ENCODE peak calls at places on chromosomes 1 and 21, in eight cellular contexts. One of them, this sample, is unnamed.
A peak's percentile ranks its signal among the peaks of the same experiment; 100 is the strongest.

GRCh38 chr1:53517109-53517508 is 57.9 kb downstream of the DMRTB1 start:
- DNase-seq in COR-L47: no peak
- DNase-seq in RWPE1: no peak
- DNase-seq in MV-4-11: no peak
- DNase-seq in ecto neural progenitor cell: no peak
- DNase-seq in T-helper 2 cell: no peak
- DNase-seq in progenitor cell of endocrine pancreas: no peak
- DNase-seq in fibroblast of the aortic adventitia: no peak
- DNase-seq in this sample: no peak

GRCh38 chr1:204946640-204947039 is 76.0 kb downstream of the NFASC start:
- DNase-seq in COR-L47: no peak
- DNase-seq in RWPE1: no peak
- DNase-seq in MV-4-11: no peak
- DNase-seq in ecto neural progenitor cell: no peak
- DNase-seq in T-helper 2 cell: no peak
- DNase-seq in progenitor cell of endocrine pancreas: no peak
- DNase-seq in fibroblast of the aortic adventitia: no peak
- DNase-seq in this sample: no peak

GRCh38 chr1:234675006-234675405 is 65.0 kb upstream of the IRF2BP2 start:
- DNase-seq in COR-L47: no peak
- DNase-seq in RWPE1: no peak
- DNase-seq in MV-4-11: no peak
- DNase-seq in ecto neural progenitor cell: no peak
- DNase-seq in T-helper 2 cell: no peak
- DNase-seq in progenitor cell of endocrine pancreas: no peak
- DNase-seq in fibroblast of the aortic adventitia: no peak
- DNase-seq in this sample: no peak

GRCh38 chr1:51331206-51332100 is 1.1 kb upstream of the TTC39A start:
- DNase-seq in COR-L47: peak; percentile 37
- DNase-seq in RWPE1: no peak
- DNase-seq in MV-4-11: peak; percentile 80
- DNase-seq in ecto neural progenitor cell: peak; percentile 52
- DNase-seq in T-helper 2 cell: no peak
- DNase-seq in progenitor cell of endocrine pancreas: no peak
- DNase-seq in fibroblast of the aortic adventitia: peak; percentile 38
- DNase-seq in this sample: no peak

GRCh38 chr21:45253633-45254556 is 33.8 kb downstream of the POFUT2 start:
- DNase-seq in COR-L47: no peak
- DNase-seq in RWPE1: no peak
- DNase-seq in MV-4-11: no peak
- DNase-seq in ecto neural progenitor cell: peak; percentile 38
- DNase-seq in T-helper 2 cell: no peak
- DNase-seq in progenitor cell of endocrine pancreas: peak; percentile 6
- DNase-seq in fibroblast of the aortic adventitia: no peak
- DNase-seq in this sample: no peak

GRCh38 chr1:94299627-94300552 is 62.5 kb upstream of the ARHGAP29 start:
- DNase-seq in COR-L47: no peak
- DNase-seq in RWPE1: peak; percentile 72
- DNase-seq in MV-4-11: no peak
- DNase-seq in ecto neural progenitor cell: no peak
- DNase-seq in T-helper 2 cell: no peak
- DNase-seq in progenitor cell of endocrine pancreas: no peak
- DNase-seq in fibroblast of the aortic adventitia: peak; percentile 61
- DNase-seq in this sample: no peak

GRCh38 chr1:150532860-150533259 is 16.3 kb upstream of the ADAMTSL4 start:
- DNase-seq in COR-L47: no peak
- DNase-seq in RWPE1: no peak
- DNase-seq in MV-4-11: no peak
- DNase-seq in ecto neural progenitor cell: no peak
- DNase-seq in T-helper 2 cell: no peak
- DNase-seq in progenitor cell of endocrine pancreas: no peak
- DNase-seq in fibroblast of the aortic adventitia: peak; percentile 54
- DNase-seq in this sample: no peak

GRCh38 chr1:115975569-115976061 is 698 bp upstream of the SLC22A15 start:
- DNase-seq in COR-L47: no peak
- DNase-seq in RWPE1: no peak
- DNase-seq in MV-4-11: no peak
- DNase-seq in ecto neural progenitor cell: no peak
- DNase-seq in T-helper 2 cell: no peak
- DNase-seq in progenitor cell of endocrine pancreas: no peak
- DNase-seq in fibroblast of the aortic adventitia: no peak
- DNase-seq in this sample: no peak

GRCh38 chr1:161082996-161083742 is 6.2 kb downstream of the NECTIN4 start:
- DNase-seq in COR-L47: no peak
- DNase-seq in RWPE1: peak; percentile 89
- DNase-seq in MV-4-11: peak; percentile 95
- DNase-seq in ecto neural progenitor cell: peak; percentile 56
- DNase-seq in T-helper 2 cell: no peak
- DNase-seq in progenitor cell of endocrine pancreas: peak; percentile 52
- DNase-seq in fibroblast of the aortic adventitia: peak; percentile 89
- DNase-seq in this sample: peak; percentile 95

GRCh38 chr1:115838805-115839705 is 1.9 kb downstream of the NHLH2 start:
- DNase-seq in COR-L47: peak; percentile 18
- DNase-seq in RWPE1: peak; percentile 72
- DNase-seq in MV-4-11: no peak
- DNase-seq in ecto neural progenitor cell: peak; percentile 79
- DNase-seq in T-helper 2 cell: no peak
- DNase-seq in progenitor cell of endocrine pancreas: peak; percentile 34
- DNase-seq in fibroblast of the aortic adventitia: no peak
- DNase-seq in this sample: peak; percentile 77

GRCh38 chr21:45624356-45624854 is 19.1 kb upstream of the PCBP3 start:
- DNase-seq in COR-L47: no peak
- DNase-seq in RWPE1: no peak
- DNase-seq in MV-4-11: no peak
- DNase-seq in ecto neural progenitor cell: no peak
- DNase-seq in T-helper 2 cell: no peak
- DNase-seq in progenitor cell of endocrine pancreas: no peak
- DNase-seq in fibroblast of the aortic adventitia: no peak
- DNase-seq in this sample: peak; percentile 40

GRCh38 chr1:9823693-9823942 is 147 bp downstream of the CLSTN1 start:
- DNase-seq in COR-L47: no peak
- DNase-seq in RWPE1: no peak
- DNase-seq in MV-4-11: no peak
- DNase-seq in ecto neural progenitor cell: no peak
- DNase-seq in T-helper 2 cell: no peak
- DNase-seq in progenitor cell of endocrine pancreas: no peak
- DNase-seq in fibroblast of the aortic adventitia: no peak
- DNase-seq in this sample: no peak

GRCh38 chr1:34547043-34547674 is 207.7 kb upstream of the GJB5 start:
- DNase-seq in COR-L47: no peak
- DNase-seq in RWPE1: no peak
- DNase-seq in MV-4-11: no peak
- DNase-seq in ecto neural progenitor cell: no peak
- DNase-seq in T-helper 2 cell: no peak
- DNase-seq in progenitor cell of endocrine pancreas: no peak
- DNase-seq in fibroblast of the aortic adventitia: peak; percentile 5
- DNase-seq in this sample: no peak

GRCh38 chr1:25876693-25877077 is 1.2 kb upstream of the PAQR7 start:
- DNase-seq in COR-L47: no peak
- DNase-seq in RWPE1: no peak
- DNase-seq in MV-4-11: no peak
- DNase-seq in ecto neural progenitor cell: no peak
- DNase-seq in T-helper 2 cell: no peak
- DNase-seq in progenitor cell of endocrine pancreas: no peak
- DNase-seq in fibroblast of the aortic adventitia: no peak
- DNase-seq in this sample: no peak

GRCh38 chr21:15688016-15688415 is 41.8 kb upstream of the USP25 start:
- DNase-seq in COR-L47: no peak
- DNase-seq in RWPE1: no peak
- DNase-seq in MV-4-11: no peak
- DNase-seq in ecto neural progenitor cell: no peak
- DNase-seq in T-helper 2 cell: no peak
- DNase-seq in progenitor cell of endocrine pancreas: no peak
- DNase-seq in fibroblast of the aortic adventitia: no peak
- DNase-seq in this sample: no peak

GRCh38 chr1:197922070-197922390 is 4.9 kb downstream of the LHX9 start:
- DNase-seq in COR-L47: no peak
- DNase-seq in RWPE1: no peak
- DNase-seq in MV-4-11: no peak
- DNase-seq in ecto neural progenitor cell: no peak
- DNase-seq in T-helper 2 cell: no peak
- DNase-seq in progenitor cell of endocrine pancreas: no peak
- DNase-seq in fibroblast of the aortic adventitia: no peak
- DNase-seq in this sample: no peak

GRCh38 chr1:53553734-53554509 is 94.7 kb downstream of the DMRTB1 start:
- DNase-seq in COR-L47: no peak
- DNase-seq in RWPE1: no peak
- DNase-seq in MV-4-11: peak; percentile 90
- DNase-seq in ecto neural progenitor cell: no peak
- DNase-seq in T-helper 2 cell: no peak
- DNase-seq in progenitor cell of endocrine pancreas: no peak
- DNase-seq in fibroblast of the aortic adventitia: no peak
- DNase-seq in this sample: peak; percentile 67

GRCh38 chr1:27554777-27555699 is 48.9 kb downstream of the AHDC1 start:
- DNase-seq in COR-L47: no peak
- DNase-seq in RWPE1: no peak
- DNase-seq in MV-4-11: no peak
- DNase-seq in ecto neural progenitor cell: no peak
- DNase-seq in T-helper 2 cell: no peak
- DNase-seq in progenitor cell of endocrine pancreas: no peak
- DNase-seq in fibroblast of the aortic adventitia: peak; percentile 61
- DNase-seq in this sample: no peak

GRCh38 chr1:27605796-27606707 is 2.1 kb upstream of the AHDC1 start:
- DNase-seq in COR-L47: peak; percentile 72
- DNase-seq in RWPE1: peak; percentile 42
- DNase-seq in MV-4-11: peak; percentile 43
- DNase-seq in ecto neural progenitor cell: peak; percentile 85
- DNase-seq in T-helper 2 cell: no peak
- DNase-seq in progenitor cell of endocrine pancreas: peak; percentile 45
- DNase-seq in fibroblast of the aortic adventitia: peak; percentile 69
- DNase-seq in this sample: no peak